ENCODE peak calls at places on chromosomes 16 and 17, in five cellular contexts. X is A549, Z is ovary, Y is H1, G is stomach. S is an unnamed sample.

GRCh38 chr16:72856797-72857196 is 191.1 kb downstream of the ZFHX3 start:
- DNase-seq in G (no peak), Y (no peak), Z (no peak), X (peak; percentile 30), S (no peak)

GRCh38 chr17:59167571-59168001 is 12.0 kb downstream of the PRR11 start:
- DNase-seq in X (no peak), G (no peak), Z (no peak), Y (no peak), S (no peak)

GRCh38 chr17:59437766-59438165 is 106.3 kb downstream of the YPEL2 start:
- DNase-seq in Y (no peak), Z (no peak), X (no peak), G (no peak), S (no peak)

GRCh38 chr16:56657555-56658430 is at the start of gene MT1F:
- DNase-seq in X (peak; percentile 78), G (peak; percentile 98), Z (no peak), Y (peak; percentile 64), S (peak; percentile 62)

GRCh38 chr16:79250457-79251098 is 350.0 kb downstream of the MAF start:
- DNase-seq in Y (no peak), X (no peak), G (no peak), Z (no peak), S (no peak)

GRCh38 chr17:15109608-15110007 is 155.5 kb downstream of the PMP22 start:
- DNase-seq in Y (no peak), X (no peak), Z (no peak), G (no peak), S (no peak)

GRCh38 chr17:48492401-48493298 is 38.2 kb downstream of the HOXB1 start:
- DNase-seq in Z (peak; percentile 9), G (peak; percentile 69), Y (no peak), X (peak; percentile 66), S (peak; percentile 29)

GRCh38 chr17:36931697-36932382 is 5.4 kb upstream of the LHX1 start:
- DNase-seq in Y (no peak), Z (no peak), X (no peak), G (no peak), S (no peak)

GRCh38 chr17:64780096-64781012 is 118.2 kb upstream of the SMURF2 start:
- DNase-seq in Y (no peak), Z (no peak), X (peak; percentile 62), G (peak; percentile 73), S (no peak)

GRCh38 chr17:41329279-41329925 is 13.9 kb upstream of the KRTAP17-1 start:
- DNase-seq in Y (peak; percentile 27), X (peak; percentile 78), G (peak; percentile 41), Z (no peak), S (peak; percentile 18)

GRCh38 chr17:46837521-46837920 is 13.9 kb upstream of the WNT9B start:
- DNase-seq in G (no peak), X (no peak), Y (no peak), Z (no peak), S (no peak)

GRCh38 chr16:66273644-66274334 is 92.7 kb upstream of the CDH5 start:
- DNase-seq in Y (no peak), G (no peak), Z (no peak), X (peak; percentile 16), S (no peak)

GRCh38 chr16:3553138-3553923 is 23.9 kb downstream of the NLRC3 start:
- DNase-seq in G (no peak), Y (peak; percentile 75), X (peak; percentile 21), Z (no peak), S (no peak)

GRCh38 chr16:72835041-72835440 is 212.9 kb downstream of the ZFHX3 start:
- DNase-seq in X (no peak), G (no peak), Z (no peak), Y (no peak), S (no peak)

GRCh38 chr17:72574675-72575510 is 454.1 kb downstream of the SOX9 start:
- DNase-seq in X (no peak), G (no peak), Z (no peak), Y (no peak), S (no peak)
- TF ChIP-seq EP300 in X (no peak), G (no peak), Z (no peak), Y (no peak), S (no peak)

GRCh38 chr17:79183221-79184158 is 108.9 kb downstream of the ENGASE start:
- DNase-seq in Z (no peak), X (peak; percentile 60), G (no peak), Y (no peak), S (no peak)
- TF ChIP-seq CTCF in Z (no peak), X (no peak), G (no peak), Y (no peak), S (no peak)

GRCh38 chr16:50401355-50401754 is 32.6 kb upstream of the BRD7 start:
- DNase-seq in X (no peak), Y (no peak), G (no peak), Z (no peak), S (no peak)

GRCh38 chr16:50400312-50400966 is 31.7 kb upstream of the BRD7 start:
- DNase-seq in X (no peak), Y (no peak), G (no peak), Z (peak; percentile 0), S (no peak)

GRCh38 chr16:50402298-50402895 is 33.6 kb upstream of the BRD7 start:
- DNase-seq in Z (no peak), Y (no peak), G (no peak), X (no peak), S (no peak)

GRCh38 chr16:50400967-50401348 is 32.2 kb upstream of the BRD7 start:
- DNase-seq in Y (no peak), X (no peak), Z (no peak), G (no peak), S (no peak)

DNA sequence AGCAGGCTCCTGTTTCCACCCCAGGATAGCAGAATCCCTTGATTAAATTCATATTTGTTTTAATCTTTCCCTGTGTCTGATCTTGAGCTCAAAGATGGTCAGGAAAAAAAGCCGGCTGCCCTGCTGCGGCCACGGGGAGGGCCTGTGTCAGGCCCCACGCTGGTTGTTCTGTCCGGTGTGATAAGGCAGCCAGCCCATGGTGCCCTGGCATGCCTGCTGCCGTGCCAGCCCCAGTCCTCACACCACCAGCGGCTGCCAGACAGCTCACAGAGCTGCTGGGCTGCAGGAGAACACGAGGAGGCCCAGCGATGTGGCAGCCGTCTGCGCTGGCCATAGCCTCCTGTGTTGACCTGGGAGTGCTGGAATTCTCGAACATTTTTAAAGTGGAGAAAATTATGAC is 34.7 kb upstream of the BRD7 start:
- DNase-seq in X (no peak), Y (no peak), Z (no peak), G (peak; percentile 67), S (no peak)
- H3K4me3 ChIP-seq in X (no peak overlapping the region), Y (no peak overlapping the region), Z (no peak overlapping the region), G (no peak overlapping the region), S (no peak overlapping the region)

DNA sequence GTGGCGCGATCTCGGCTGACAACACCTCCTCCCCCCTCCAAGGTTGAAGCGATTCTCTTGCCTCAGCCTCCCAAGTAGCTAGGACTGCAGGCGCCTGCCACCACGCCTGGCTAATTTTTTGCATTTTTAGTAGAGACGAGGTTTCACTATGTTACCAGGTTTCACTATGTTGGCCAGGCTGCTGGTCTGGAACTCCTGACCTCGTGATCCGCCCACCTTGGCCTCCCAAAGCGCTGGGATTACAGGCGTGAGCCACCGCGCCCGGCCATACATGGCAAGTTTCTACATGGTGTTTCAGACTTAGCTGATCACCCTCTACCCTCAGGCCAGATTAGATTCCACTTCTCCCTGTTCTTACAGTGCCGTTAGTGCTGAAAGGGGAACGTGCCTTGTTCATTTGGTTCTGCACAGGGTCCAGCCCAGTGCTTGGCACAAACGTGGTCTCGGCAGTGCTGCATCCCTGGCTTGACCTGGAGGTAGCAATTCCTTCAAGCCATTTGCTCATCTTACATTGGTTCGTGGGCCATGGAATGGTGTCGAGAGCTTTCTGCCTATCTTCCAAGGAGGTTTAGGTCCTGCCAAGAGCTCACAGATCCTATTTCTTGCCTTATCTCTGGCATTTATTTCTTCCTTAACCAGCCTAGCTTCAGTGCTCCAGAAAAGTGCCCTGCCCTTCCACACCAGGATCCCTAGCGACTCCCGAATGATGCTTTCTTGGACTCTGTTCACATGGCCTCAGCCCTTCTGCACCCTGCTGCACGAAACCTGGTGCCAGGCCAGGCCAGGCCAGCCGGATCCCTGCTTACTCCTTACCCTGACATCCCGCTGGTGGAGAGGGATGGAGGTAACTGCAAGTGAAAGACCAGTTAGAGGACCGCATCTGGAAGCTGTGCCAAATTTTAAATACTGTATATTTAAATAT is 14.8 kb upstream of the AURKB start:
- DNase-seq in Z (no peak), G (no peak), X (no peak), Y (no peak), S (no peak)
- TF ChIP-seq EP300 in Z (no peak), G (no peak), X (no peak), Y (no peak), S (no peak)

GRCh38 chr17:32956240-32956970 is 28.5 kb downstream of the TMEM98 start:
- DNase-seq in G (no peak), X (no peak), Y (no peak), Z (no peak), S (no peak)

GRCh38 chr17:32960815-32961214 is 30.8 kb upstream of the SPACA3 start:
- DNase-seq in Z (no peak), Y (no peak), G (no peak), X (no peak), S (no peak)

GRCh38 chr17:32964541-32964940 is 27.1 kb upstream of the SPACA3 start:
- DNase-seq in Z (no peak), X (no peak), G (no peak), Y (no peak), S (no peak)

GRCh38 chr17:32958418-32958817 is 30.5 kb downstream of the TMEM98 start:
- DNase-seq in G (no peak), Z (no peak), Y (no peak), X (no peak), S (no peak)

DNA sequence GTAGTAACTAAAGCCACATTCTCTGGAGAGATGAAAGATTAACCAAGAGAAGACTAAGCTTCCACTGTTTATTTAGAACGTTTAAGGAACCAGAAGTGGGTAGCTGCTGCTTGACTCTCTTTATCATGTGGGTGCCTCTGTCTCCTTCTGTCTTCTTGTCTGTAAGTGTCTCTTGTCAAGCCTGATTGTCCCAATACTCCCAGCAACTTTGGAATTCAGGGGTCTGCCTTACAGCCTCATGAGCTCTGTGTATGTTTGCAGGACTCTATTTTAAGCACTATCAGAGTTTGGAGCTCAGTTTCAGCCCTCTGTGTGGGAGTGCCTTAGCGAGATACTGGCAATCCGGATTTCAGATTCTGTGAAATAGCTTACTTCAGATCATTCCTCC is 29.3 kb upstream of the SPACA3 start:
- DNase-seq in X (no peak), Z (no peak), G (no peak), Y (no peak), S (no peak)
- TF ChIP-seq CTCF in X (no peak), Z (no peak), G (no peak), Y (no peak), S (no peak)